ENCODE peak calls at places on chromosomes 7 and 10, in ten cellular contexts. O, Y, H, P, J, D, V, C, L and U are unnamed samples.

GRCh38 chr7:7236041-7236440 is 53.7 kb downstream of the C1GALT1 start:
- DNase-seq in V (peak), P (no peak), O (no peak), Y (no peak), H (no peak), L (no peak), D (no peak), C (no peak), J (no peak), U (no peak)

GRCh38 chr10:98659951-98660350 is 213.2 kb upstream of the HPS1 start:
- DNase-seq in J (no peak), D (no peak), Y (no peak), O (no peak), P (no peak), H (no peak), L (no peak), C (no peak), V (no peak), U (no peak)

GRCh38 chr7:31735991-31736982 is 49.3 kb downstream of the PPP1R17 start:
- DNase-seq in P (peak), D (no peak), O (peak), J (peak), L (no peak), Y (peak), H (peak), C (no peak), V (peak), U (peak)

GRCh38 chr10:26809973-26810372 is 50.8 kb downstream of the ABI1 start:
- DNase-seq in J (no peak), P (no peak), H (no peak), L (no peak), C (no peak), Y (no peak), D (no peak), V (no peak), O (no peak), U (no peak)

GRCh38 chr10:44260286-44260928 is 124.5 kb downstream of the CXCL12 start:
- DNase-seq in V (no peak), D (no peak), H (no peak), Y (no peak), P (no peak), L (no peak), O (no peak), C (no peak), J (no peak), U (no peak)

GRCh38 chr7:87806150-87806549 is 70.0 kb downstream of the SLC25A40 start:
- DNase-seq in J (no peak), P (no peak), V (no peak), L (no peak), Y (no peak), H (no peak), D (no peak), C (no peak), O (no peak), U (no peak)

GRCh38 chr7:25180592-25180923 is 47.7 kb downstream of the NPVF start:
- DNase-seq in O (no peak), J (no peak), D (no peak), P (no peak), H (no peak), C (no peak), Y (no peak), V (no peak), L (no peak), U (no peak)

GRCh38 chr7:3733541-3734140 is 432.6 kb downstream of the SDK1 start:
- DNase-seq in P (no peak), Y (peak), O (no peak), L (no peak), H (no peak), J (no peak), C (no peak), V (no peak), D (no peak), U (no peak)

GRCh38 chr10:11578802-11579255 is 32.6 kb downstream of the USP6NL start:
- DNase-seq in P (no peak), L (peak), O (no peak), D (no peak), C (no peak), J (no peak), V (no peak), Y (no peak), H (no peak), U (no peak)

GRCh38 chr10:10394933-10395658 is 622.6 kb upstream of the CELF2 start:
- DNase-seq in J (no peak), V (no peak), C (no peak), H (no peak), O (no peak), D (no peak), P (no peak), L (no peak), Y (peak), U (no peak)

GRCh38 chr10:47256753-47257336 is 43.2 kb upstream of the GDF10 start:
- DNase-seq in V (no peak), Y (no peak), C (no peak), O (peak), P (no peak), J (no peak), H (no peak), L (no peak), D (no peak), U (peak)

GRCh38 chr7:140684066-140684950 is 11.6 kb downstream of the ADCK2 start:
- DNase-seq in D (no peak), L (no peak), P (no peak), C (no peak), O (no peak), V (no peak), J (no peak), Y (no peak), H (no peak), U (no peak)

GRCh38 chr10:10605551-10606081 is 412.1 kb upstream of the CELF2 start:
- DNase-seq in L (no peak), P (no peak), V (no peak), H (no peak), C (no peak), Y (peak), O (peak), J (peak), D (no peak), U (no peak)

GRCh38 chr7:42790196-42790595 is 121.7 kb downstream of the C7orf25 start:
- DNase-seq in H (no peak), V (no peak), J (no peak), O (no peak), P (no peak), L (no peak), C (no peak), Y (peak), D (no peak), U (no peak)